ENCODE peak calls at places on chromosomes 11 and 22, in five cellular contexts. V, K, Z, N and Y are unnamed samples. For H3K36me3, the result is how much of the 10 kb centered on the place peaks cover.

GRCh38 chr11:8671242-8671641 is 11.2 kb downstream of the TRIM66 start:
- DNase-seq in V (peak), N (no peak), K (peak), Z (peak), Y (peak)

GRCh38 chr11:78708388-78708787 is 133.7 kb upstream of the NARS2 start:
- DNase-seq in Z (no peak), V (peak), N (peak), K (no peak), Y (no peak)

GRCh38 chr11:21582791-21583190 is 610.1 kb upstream of the ANO5 start:
- DNase-seq in N (no peak), V (no peak), K (no peak), Z (no peak), Y (no peak)

GRCh38 chr11:117197006-117197405 is 2.2 kb upstream of the TAGLN start:
- DNase-seq in V (no peak), K (no peak), N (no peak), Z (no peak), Y (no peak)

GRCh38 chr11:35815556-35816315 is 128.1 kb upstream of the LDLRAD3 start:
- DNase-seq in N (no peak), K (no peak), V (peak), Z (no peak), Y (no peak)

GRCh38 chr11:96954587-96954986 is 564.8 kb downstream of the JRKL start:
- DNase-seq in N (no peak), K (no peak), Z (no peak), V (no peak), Y (no peak)

GRCh38 chr11:123211134-123211879 is 16.3 kb upstream of the CLMP start:
- DNase-seq in Z (no peak), V (no peak), N (no peak), K (no peak), Y (no peak)

GRCh38 chr11:65431452-65432132 is 9.0 kb downstream of the NEAT1 start:
- DNase-seq in K (no peak), V (peak), N (peak), Z (peak), Y (no peak)

GRCh38 chr11:10979529-10979928 is 121.7 kb upstream of the ZBED5 start:
- DNase-seq in V (no peak), Z (no peak), N (no peak), K (no peak), Y (no peak)

GRCh38 chr11:13465909-13466371 is 2.9 kb upstream of the BTBD10 start:
- DNase-seq in Z (peak), K (no peak), V (peak), N (peak), Y (peak)

GRCh38 chr11:13461291-13461690 is 1.7 kb downstream of the BTBD10 start:
- DNase-seq in N (no peak), Z (no peak), V (no peak), K (no peak), Y (no peak)

GRCh38 chr11:13463779-13464290 is 813 bp upstream of the BTBD10 start:
- DNase-seq in V (no peak), N (peak), K (no peak), Z (no peak), Y (no peak)

GRCh38 chr11:13462311-13462927 is 603 bp downstream of the BTBD10 start:
- DNase-seq in K (no peak), V (peak), Z (peak), N (peak), Y (peak)

GRCh38 chr11:13462928-13463778 is at the start of gene BTBD10:
- DNase-seq in V (peak), Z (peak), K (peak), N (peak), Y (peak)
- H3K14ac ChIP-seq in V (peak), Z (peak), K (no peak), N (peak), Y (peak)

GRCh38 chr22:19224557-19224956 is 46.0 kb upstream of the SLC25A1 start:
- DNase-seq in Z (no peak), N (no peak), V (no peak), K (no peak), Y (no peak)

GRCh38 chr22:19224985-19225384 is 46.4 kb upstream of the SLC25A1 start:
- DNase-seq in V (no peak), N (no peak), Z (no peak), K (no peak), Y (no peak)

GRCh38 chr22:19222242-19223005 is 43.9 kb upstream of the SLC25A1 start:
- DNase-seq in V (no peak), K (no peak), Z (no peak), N (no peak), Y (no peak)

GRCh38 chr22:19223110-19223509 is 44.6 kb upstream of the SLC25A1 start:
- DNase-seq in N (no peak), K (no peak), Z (no peak), V (no peak), Y (no peak)

GRCh38 chr22:19223617-19224016 is 45.1 kb upstream of the SLC25A1 start:
- DNase-seq in N (no peak), K (no peak), Z (no peak), V (no peak), Y (no peak)
- H3K36me3 ChIP-seq in N (under half), K (under half), Z (half or more), V (under half), Y (under half)

GRCh38 chr22:37425800-37426531 is 1.3 kb downstream of the ELFN2 start:
- DNase-seq in N (no peak), V (peak), K (no peak), Z (peak), Y (no peak)
- H3K14ac ChIP-seq in N (no peak), V (peak), K (no peak), Z (peak), Y (peak)

GRCh38 chr11:119297938-119298337 is 19.0 kb downstream of the MCAM start:
- DNase-seq in K (no peak), N (no peak), V (no peak), Z (no peak), Y (no peak)

GRCh38 chr11:119303227-119303718 is 13.7 kb downstream of the MCAM start:
- DNase-seq in V (no peak), N (peak), K (no peak), Z (no peak), Y (no peak)

GRCh38 chr11:119298726-119299125 is 18.2 kb downstream of the MCAM start:
- DNase-seq in N (no peak), Z (no peak), V (no peak), K (no peak), Y (no peak)

GRCh38 chr11:119300198-119300964 is 16.5 kb downstream of the MCAM start:
- DNase-seq in V (no peak), Z (no peak), K (no peak), N (no peak), Y (no peak)

GRCh38 chr11:119299416-119299815 is 17.5 kb downstream of the MCAM start:
- DNase-seq in K (no peak), N (no peak), Z (no peak), V (no peak), Y (no peak)
- H3K36me3 ChIP-seq in K (half or more), N (under half), Z (under half), V (under half), Y (under half)

DNA sequence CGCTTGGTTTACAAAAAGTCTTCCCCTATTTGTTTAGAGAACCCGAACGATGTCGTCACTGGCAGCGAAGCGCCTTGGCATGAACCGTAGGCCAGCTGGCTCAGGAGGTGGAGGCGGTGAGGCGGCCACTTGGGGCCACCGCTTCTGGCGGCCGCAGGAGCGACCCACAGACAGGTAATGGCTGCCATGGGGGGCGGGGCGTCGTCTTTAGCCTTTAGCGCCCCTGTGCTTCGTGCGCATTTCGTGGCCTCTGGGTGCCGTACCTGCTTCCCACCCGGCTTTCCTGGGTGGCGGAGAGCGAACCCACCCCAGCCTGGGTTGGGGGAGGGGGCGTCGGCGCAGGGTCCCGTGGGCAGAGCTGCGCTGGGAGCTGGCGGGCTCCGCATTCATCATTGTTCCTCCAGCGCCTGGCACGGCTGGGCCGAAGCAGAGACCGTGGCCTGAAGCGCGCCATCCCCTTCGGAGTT is 470 bp upstream of the OSBP2 start:
- DNase-seq in Z (peak), V (peak), N (peak), K (peak), Y (peak)
- H3K14ac ChIP-seq in Z (no peak), V (no peak), N (peak), K (no peak), Y (peak)

GRCh38 chr11:59157433-59157832 is 14.5 kb upstream of the DTX4 start:
- DNase-seq in N (no peak), V (no peak), K (no peak), Z (no peak), Y (no peak)
- H3K36me3 ChIP-seq in N (under half), V (under half), K (under half), Z (under half), Y (under half)

DNA sequence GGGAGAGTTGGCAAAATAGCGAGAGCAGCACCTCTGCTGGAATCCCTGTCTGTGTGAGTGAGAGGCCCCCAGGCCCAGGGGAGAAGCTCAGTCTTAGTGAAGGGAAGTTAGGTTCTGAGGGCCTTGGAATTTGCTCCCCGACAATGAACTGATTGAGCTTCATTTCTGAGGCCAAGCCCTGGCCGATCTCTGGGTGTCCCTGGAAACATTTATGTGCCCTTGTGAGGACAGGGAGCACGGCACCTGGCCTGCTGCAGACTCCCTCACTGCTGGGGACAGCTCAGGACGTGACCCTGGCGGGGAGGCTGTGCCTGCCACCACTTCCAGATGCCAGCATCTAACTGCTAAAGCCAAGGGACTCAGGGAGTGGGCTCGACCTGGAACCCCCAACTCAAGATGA is 52.0 kb downstream of the ARHGAP8 start:
- DNase-seq in V (no peak), Z (no peak), K (no peak), N (no peak), Y (no peak)
- H3K14ac ChIP-seq in V (no peak), Z (no peak), K (no peak), N (no peak), Y (no peak)

DNA sequence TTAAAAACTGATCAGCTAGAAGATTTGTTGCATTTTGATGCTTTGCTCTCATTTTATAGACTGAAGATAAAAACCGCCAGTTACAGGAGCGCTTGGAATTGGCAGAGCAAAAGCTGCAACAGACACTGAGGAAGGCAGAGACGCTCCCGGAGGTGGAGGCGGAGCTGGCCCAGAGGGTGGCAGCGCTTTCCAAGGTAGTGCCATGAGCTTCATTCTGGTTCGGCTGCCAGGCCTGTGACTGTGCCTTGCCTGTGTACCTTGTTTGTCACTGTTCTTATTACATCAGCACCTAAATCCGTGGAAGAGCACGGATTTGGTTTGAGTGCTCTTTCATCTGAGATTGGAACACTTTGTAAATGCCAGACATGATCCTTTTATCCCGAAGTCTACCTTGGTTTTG is 61.4 kb downstream of the PPFIA1 start:
- DNase-seq in V (no peak), K (no peak), Z (no peak), N (no peak), Y (no peak)
- H3K36me3 ChIP-seq in V (half or more), K (half or more), Z (half or more), N (half or more), Y (under half)

GRCh38 chr22:25206998-25207397 is 7.3 kb downstream of the CRYBB3 start:
- DNase-seq in V (no peak), N (no peak), Z (no peak), K (no peak), Y (no peak)
- H3K14ac ChIP-seq in V (no peak), N (no peak), Z (no peak), K (no peak), Y (no peak)